ENCODE peak calls at places on chromosomes 4 and X, in five cellular contexts. M is HL-60, H is lower lobe of right lung, O is K562, L is mesendoderm. P is an unnamed sample.

GRCh38 chr4:102437111-102437510 is 64.0 kb upstream of the NFKB1 start:
- DNase-seq in M (no peak), H (no peak), O (no peak), L (no peak), P (no peak)

GRCh38 chr4:112552668-112553067 is 36.7 kb upstream of the NEUROG2 start:
- DNase-seq in M (no peak), H (no peak), O (no peak), L (no peak), P (peak; percentile 31)

GRCh38 chr4:57639566-57640328 is 529.6 kb upstream of the IGFBP7 start:
- DNase-seq in M (no peak), H (no peak), O (no peak), L (peak; percentile 5), P (no peak)

GRCh38 chrX:1249101-1249887 is 19.3 kb upstream of the CSF2RA start:
- DNase-seq in M (peak; percentile 81), H (peak; percentile 79), O (no peak), L (peak; percentile 97), P (no peak)

GRCh38 chr4:5785806-5786680 is 75.0 kb downstream of the EVC start:
- DNase-seq in M (no peak), H (no peak), O (no peak), L (no peak), P (no peak)

GRCh38 chr4:54230479-54231418 is 1.7 kb downstream of the PDGFRA start:
- DNase-seq in M (no peak), H (peak; percentile 45), O (no peak), L (peak; percentile 47), P (no peak)

GRCh38 chr4:101669832-101670188 is 120.7 kb upstream of the BANK1 start:
- DNase-seq in M (no peak), H (no peak), O (no peak), L (no peak), P (no peak)

GRCh38 chr4:168584321-168584771 is 87.5 kb downstream of the PALLD start:
- DNase-seq in M (no peak), H (no peak), O (no peak), L (no peak), P (no peak)

GRCh38 chr4:181647396-181648107 is 595.6 kb upstream of the TENM3 start:
- DNase-seq in M (no peak), H (no peak), O (no peak), L (no peak), P (peak; percentile 67)

GRCh38 chr4:158428242-158428641 is 93.4 kb upstream of the RXFP1 start:
- DNase-seq in M (no peak), H (no peak), O (no peak), L (no peak), P (no peak)

GRCh38 chrX:12970691-12971202 is 4.2 kb upstream of the TMSB4X start:
- DNase-seq in M (no peak), H (no peak), O (no peak), L (peak; percentile 78), P (peak; percentile 52)

GRCh38 chr4:75997946-75998345 is 7.2 kb upstream of the SDAD1 start:
- DNase-seq in M (no peak), H (no peak), O (no peak), L (no peak), P (no peak)

GRCh38 chr4:165723051-165723805 is 149.8 kb upstream of the TLL1 start:
- DNase-seq in M (no peak), H (no peak), O (no peak), L (no peak), P (no peak)

GRCh38 chrX:72258174-72258573 is 18.9 kb downstream of the RPS4X start:
- DNase-seq in M (no peak), H (no peak), O (peak; percentile 25), L (no peak), P (no peak)

GRCh38 chrX:47556045-47556623 is 4.9 kb upstream of the ARAF start:
- DNase-seq in M (no peak), H (peak; percentile 90), O (peak; percentile 67), L (peak; percentile 95), P (peak; percentile 83)

GRCh38 chr4:139301821-139302611 is at the start of gene NDUFC1:
- DNase-seq in M (peak; percentile 60), H (peak; percentile 67), O (peak; percentile 52), L (peak; percentile 76), P (no peak)

GRCh38 chr4:126223784-126224407 is 909.1 kb downstream of the FAT4 start:
- DNase-seq in M (no peak), H (no peak), O (no peak), L (peak; percentile 28), P (no peak)

GRCh38 chr4:106695846-106696245 is 327.3 kb upstream of the GIMD1 start:
- DNase-seq in M (no peak), H (no peak), O (no peak), L (no peak), P (no peak)

GRCh38 chrX:9293051-9293496 is 171.8 kb upstream of the TBL1X start:
- DNase-seq in M (no peak), H (no peak), O (no peak), L (peak; percentile 67), P (no peak)

GRCh38 chr4:82786794-82787193 is 11.8 kb downstream of the SCD5 start:
- DNase-seq in M (no peak), H (no peak), O (no peak), L (no peak), P (no peak)

GRCh38 chr4:82784615-82785247 is 13.9 kb downstream of the SCD5 start:
- DNase-seq in M (no peak), H (no peak), O (no peak), L (no peak), P (no peak)

GRCh38 chr4:82785248-82786003 is 13.2 kb downstream of the SCD5 start:
- DNase-seq in M (no peak), H (no peak), O (no peak), L (peak; percentile 80), P (peak; percentile 84)

GRCh38 chr4:82787342-82787741 is 11.3 kb downstream of the SCD5 start:
- DNase-seq in M (no peak), H (no peak), O (no peak), L (no peak), P (no peak)

GRCh38 chr4:82786004-82786400 is 12.6 kb downstream of the SCD5 start:
- DNase-seq in M (no peak), H (no peak), O (no peak), L (no peak), P (no peak)
- H3K4me3 ChIP-seq in M (no peak overlapping the region), H (no peak overlapping the region), O (no peak overlapping the region), L (no peak overlapping the region), P (peak overlapping the region; percentile 5)

DNA sequence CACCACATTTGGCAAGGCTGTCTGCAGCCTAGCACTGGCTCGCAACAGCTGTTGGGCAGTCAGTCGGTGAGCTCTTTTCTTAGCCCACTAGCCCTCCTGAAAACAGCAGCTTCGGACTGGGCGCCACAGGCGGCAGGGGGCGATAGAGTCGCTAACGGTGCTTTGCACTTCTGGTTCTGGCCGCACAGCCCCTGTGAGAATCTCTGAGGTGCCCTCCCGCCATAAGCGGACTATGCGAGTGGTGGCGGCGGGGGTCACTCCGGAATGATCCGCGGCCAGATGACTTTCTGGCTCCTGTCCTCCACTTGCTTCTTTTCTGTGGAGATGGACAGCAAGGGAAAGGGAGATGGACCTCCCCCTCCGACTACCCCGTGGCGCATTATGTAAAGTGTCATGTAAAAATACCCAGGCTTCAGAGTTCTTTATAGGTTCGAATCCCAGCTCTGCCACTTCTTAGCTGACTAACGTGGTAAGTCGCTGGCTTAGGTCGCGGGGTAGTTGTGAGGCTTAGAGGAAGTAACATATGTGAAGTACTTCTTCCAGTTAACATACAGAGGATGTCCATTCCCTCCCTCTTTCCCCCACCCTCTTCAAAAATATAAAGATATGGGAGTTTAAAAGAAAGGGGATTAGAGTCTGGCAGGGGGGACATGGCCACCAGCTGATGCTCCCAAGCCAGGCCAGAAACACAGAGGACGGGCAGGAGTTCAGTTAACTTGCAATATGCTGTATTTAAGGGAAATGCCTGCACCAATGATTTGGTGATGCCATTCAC is 11.0 kb downstream of the ARHGAP36 start:
- DNase-seq in M (no peak), H (no peak), O (peak; percentile 49), L (peak; percentile 86), P (no peak)
- H3K4me3 ChIP-seq in M (no peak overlapping the region), H (no peak overlapping the region), O (no peak overlapping the region), L (no peak overlapping the region), P (no peak overlapping the region)

GRCh38 chrX:153644356-153645125 is 2.5 kb upstream of the DUSP9 start:
- DNase-seq in M (no peak), H (no peak), O (no peak), L (peak; percentile 49), P (no peak)
- H3K4me3 ChIP-seq in M (no peak overlapping the region), H (no peak overlapping the region), O (peak overlapping the region; percentile 24), L (no peak overlapping the region), P (no peak overlapping the region)

GRCh38 chr4:48937033-48937432 is 30.5 kb upstream of the OCIAD2 start:
- DNase-seq in M (no peak), H (no peak), O (no peak), L (no peak), P (no peak)
- H3K4me3 ChIP-seq in M (no peak overlapping the region), H (no peak overlapping the region), O (no peak overlapping the region), L (no peak overlapping the region), P (no peak overlapping the region)

GRCh38 chr4:8592366-8593267 is at the start of gene CPZ:
- DNase-seq in M (no peak), H (no peak), O (peak; percentile 62), L (peak; percentile 77), P (no peak)
- H3K4me3 ChIP-seq in M (no peak within 1 kb of the TSS), H (peak within 1 kb of the TSS; percentile 39), O (peak within 1 kb of the TSS; percentile 37), L (peak within 1 kb of the TSS; percentile 66), P (peak within 1 kb of the TSS; percentile 29)

DNA sequence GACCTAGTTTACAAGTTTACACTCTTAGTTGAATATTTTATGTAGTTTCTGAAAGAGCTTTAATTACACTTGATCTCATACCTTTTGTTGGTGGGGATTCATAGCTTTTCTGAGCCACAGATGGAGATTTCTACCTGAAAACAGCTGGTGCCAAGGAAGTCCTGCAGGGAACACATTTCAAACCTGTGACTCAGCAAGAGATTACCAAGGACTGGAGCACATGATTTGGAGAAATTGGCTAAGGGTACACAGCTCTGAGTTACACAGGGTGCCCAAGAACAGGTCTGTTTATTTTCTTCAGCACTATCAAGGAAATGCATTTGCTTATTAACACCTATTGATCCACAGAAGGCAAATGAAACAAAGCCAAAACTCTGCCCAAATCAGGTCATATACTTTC is 691.5 kb downstream of the KCTD8 start:
- DNase-seq in M (no peak), H (no peak), O (peak; percentile 4), L (peak; percentile 81), P (no peak)
- H3K4me3 ChIP-seq in M (no peak overlapping the region), H (no peak overlapping the region), O (no peak overlapping the region), L (no peak overlapping the region), P (no peak overlapping the region)

DNA sequence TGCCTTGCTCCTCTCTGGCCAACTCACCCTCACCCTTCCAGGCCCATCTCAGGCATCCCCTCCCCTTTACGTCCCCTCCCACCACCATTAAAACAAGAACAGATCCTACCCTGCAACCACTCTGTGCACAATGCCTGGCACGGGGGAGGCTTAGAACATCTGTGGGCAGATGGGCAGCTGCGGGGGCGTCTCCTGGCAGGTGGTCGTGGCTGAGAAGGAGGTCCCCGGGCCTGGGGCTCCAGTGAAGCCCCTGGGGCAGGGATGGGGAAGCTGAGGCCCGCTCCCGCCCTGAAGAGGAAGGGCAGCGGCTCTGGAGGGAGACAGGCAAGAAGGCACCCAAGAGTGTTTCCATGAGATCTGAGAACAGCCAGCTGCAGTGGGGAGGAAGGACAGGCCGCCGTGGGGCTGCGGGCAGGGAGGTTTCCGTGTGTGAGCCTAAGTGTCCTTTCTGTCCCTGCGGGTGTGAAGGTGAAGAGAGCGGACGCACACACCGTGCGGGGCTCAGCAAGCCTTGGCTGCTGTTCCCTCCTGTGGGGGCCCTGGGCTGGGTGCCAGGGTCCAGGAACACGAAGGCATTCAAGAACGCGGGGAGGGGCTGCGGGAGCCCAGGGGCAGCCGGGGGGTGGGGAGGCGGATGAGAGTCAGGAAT is 7.8 kb upstream of the TBC1D14 start:
- DNase-seq in M (no peak), H (no peak), O (no peak), L (no peak), P (no peak)
- H3K4me3 ChIP-seq in M (no peak overlapping the region), H (no peak overlapping the region), O (no peak overlapping the region), L (no peak overlapping the region), P (no peak overlapping the region)

GRCh38 chr4:13656569-13656988 is 29.1 kb upstream of the BOD1L1 start:
- DNase-seq in M (no peak), H (peak; percentile 77), O (peak; percentile 65), L (peak; percentile 35), P (no peak)
- H3K4me3 ChIP-seq in M (no peak overlapping the region), H (peak overlapping the region; percentile 22), O (no peak overlapping the region), L (no peak overlapping the region), P (peak overlapping the region; percentile 36)